ENCODE peak calls at places on chromosomes 12 and 14, in five cellular contexts. One of them, this sample, is unnamed.

GRCh38 chr12:81558031-81558430 is 201.1 kb downstream of the PPFIA2 start:
- DNase-seq in GM23248: peak
- DNase-seq in neural progenitor cell: no peak
- DNase-seq in mammary epithelial cell: no peak
- DNase-seq in endodermal cell: no peak
- DNase-seq in this sample: no peak

GRCh38 chr12:59252731-59253130 is 332.4 kb upstream of the LRIG3 start:
- DNase-seq in mammary epithelial cell: no peak
- DNase-seq in GM23248: no peak
- DNase-seq in endodermal cell: no peak
- DNase-seq in neural progenitor cell: no peak
- DNase-seq in this sample: no peak

GRCh38 chr14:53955234-53955556 is 1.4 kb downstream of the BMP4 start:
- DNase-seq in endodermal cell: no peak
- DNase-seq in mammary epithelial cell: no peak
- DNase-seq in GM23248: no peak
- DNase-seq in neural progenitor cell: no peak
- DNase-seq in this sample: no peak

GRCh38 chr12:124279846-124280360 is 15.0 kb upstream of the RFLNA start:
- DNase-seq in mammary epithelial cell: no peak
- DNase-seq in GM23248: peak
- DNase-seq in endodermal cell: no peak
- DNase-seq in neural progenitor cell: no peak
- DNase-seq in this sample: no peak

GRCh38 chr12:120453977-120454376 is 7.7 kb downstream of the GATC start:
- DNase-seq in endodermal cell: no peak
- DNase-seq in neural progenitor cell: peak
- DNase-seq in mammary epithelial cell: peak
- DNase-seq in GM23248: peak
- DNase-seq in this sample: peak

GRCh38 chr12:108000111-108000510 is 129.0 kb upstream of the WSCD2 start:
- DNase-seq in neural progenitor cell: no peak
- DNase-seq in mammary epithelial cell: no peak
- DNase-seq in GM23248: no peak
- DNase-seq in endodermal cell: no peak
- DNase-seq in this sample: no peak

GRCh38 chr12:120761581-120761980 is 36.0 kb downstream of the ACADS start:
- DNase-seq in GM23248: no peak
- DNase-seq in neural progenitor cell: no peak
- DNase-seq in mammary epithelial cell: peak
- DNase-seq in endodermal cell: peak
- DNase-seq in this sample: no peak

GRCh38 chr12:132271755-132272092 is 57.7 kb downstream of the GALNT9 start:
- DNase-seq in GM23248: no peak
- DNase-seq in endodermal cell: no peak
- DNase-seq in mammary epithelial cell: no peak
- DNase-seq in neural progenitor cell: no peak
- DNase-seq in this sample: no peak

GRCh38 chr12:112645586-112645985 is 146.0 kb upstream of the RPH3A start:
- DNase-seq in neural progenitor cell: no peak
- DNase-seq in mammary epithelial cell: no peak
- DNase-seq in endodermal cell: no peak
- DNase-seq in GM23248: no peak
- DNase-seq in this sample: no peak

GRCh38 chr12:95173392-95174251 is 43.6 kb downstream of the FGD6 start:
- DNase-seq in endodermal cell: no peak
- DNase-seq in GM23248: peak
- DNase-seq in neural progenitor cell: no peak
- DNase-seq in mammary epithelial cell: peak
- DNase-seq in this sample: no peak

GRCh38 chr14:72301352-72301751 is 369.1 kb downstream of the RGS6 start:
- DNase-seq in GM23248: no peak
- DNase-seq in mammary epithelial cell: no peak
- DNase-seq in endodermal cell: no peak
- DNase-seq in neural progenitor cell: no peak
- DNase-seq in this sample: no peak

GRCh38 chr12:57152408-57153038 is 5.1 kb upstream of the LRP1-AS start:
- DNase-seq in neural progenitor cell: no peak
- DNase-seq in GM23248: peak
- DNase-seq in endodermal cell: no peak
- DNase-seq in mammary epithelial cell: no peak
- DNase-seq in this sample: no peak

GRCh38 chr14:68978550-68978911 is 571 bp downstream of the ACTN1 start:
- DNase-seq in GM23248: peak
- DNase-seq in endodermal cell: peak
- DNase-seq in mammary epithelial cell: peak
- DNase-seq in neural progenitor cell: peak
- DNase-seq in this sample: peak

GRCh38 chr12:21371050-21371449 is 1.7 kb upstream of the IAPP start:
- DNase-seq in mammary epithelial cell: no peak
- DNase-seq in GM23248: no peak
- DNase-seq in endodermal cell: peak
- DNase-seq in neural progenitor cell: no peak
- DNase-seq in this sample: no peak

GRCh38 chr14:74501135-74501614 is 7.6 kb downstream of the ISCA2 start:
- DNase-seq in neural progenitor cell: peak
- DNase-seq in GM23248: peak
- DNase-seq in mammary epithelial cell: peak
- DNase-seq in endodermal cell: peak
- DNase-seq in this sample: peak

GRCh38 chr14:60183724-60184596 is 18.8 kb upstream of the DHRS7 start:
- DNase-seq in mammary epithelial cell: peak
- DNase-seq in neural progenitor cell: peak
- DNase-seq in endodermal cell: no peak
- DNase-seq in GM23248: peak
- DNase-seq in this sample: peak

DNA sequence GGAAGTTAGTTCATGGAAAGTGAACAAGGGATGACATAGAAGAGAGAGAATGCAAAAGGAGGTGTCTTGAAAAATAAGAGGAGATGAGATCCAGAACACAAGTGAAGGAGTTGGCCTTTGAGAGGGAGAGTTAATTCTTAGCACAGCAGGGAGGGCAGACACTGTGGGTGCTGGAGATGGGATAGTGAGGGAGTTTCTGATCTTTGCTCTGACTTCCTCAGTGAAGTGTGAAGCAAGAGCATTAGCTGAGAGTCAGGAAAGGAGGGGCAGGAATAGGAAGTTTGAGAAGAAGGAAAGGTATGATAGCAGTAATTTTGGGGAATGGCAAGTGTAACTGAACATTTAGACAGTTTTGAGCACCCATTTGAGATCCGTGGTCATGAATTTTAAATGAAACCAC is 75.8 kb upstream of the COCH start:
- DNase-seq in GM23248: no peak
- DNase-seq in neural progenitor cell: no peak
- DNase-seq in mammary epithelial cell: no peak
- DNase-seq in endodermal cell: no peak
- DNase-seq in this sample: no peak
- H3K9ac ChIP-seq in GM23248: no peak
- H3K9ac ChIP-seq in neural progenitor cell: no peak
- H3K9ac ChIP-seq in mammary epithelial cell: no peak
- H3K9ac ChIP-seq in endodermal cell: no peak
- H3K9ac ChIP-seq in this sample: no peak

DNA sequence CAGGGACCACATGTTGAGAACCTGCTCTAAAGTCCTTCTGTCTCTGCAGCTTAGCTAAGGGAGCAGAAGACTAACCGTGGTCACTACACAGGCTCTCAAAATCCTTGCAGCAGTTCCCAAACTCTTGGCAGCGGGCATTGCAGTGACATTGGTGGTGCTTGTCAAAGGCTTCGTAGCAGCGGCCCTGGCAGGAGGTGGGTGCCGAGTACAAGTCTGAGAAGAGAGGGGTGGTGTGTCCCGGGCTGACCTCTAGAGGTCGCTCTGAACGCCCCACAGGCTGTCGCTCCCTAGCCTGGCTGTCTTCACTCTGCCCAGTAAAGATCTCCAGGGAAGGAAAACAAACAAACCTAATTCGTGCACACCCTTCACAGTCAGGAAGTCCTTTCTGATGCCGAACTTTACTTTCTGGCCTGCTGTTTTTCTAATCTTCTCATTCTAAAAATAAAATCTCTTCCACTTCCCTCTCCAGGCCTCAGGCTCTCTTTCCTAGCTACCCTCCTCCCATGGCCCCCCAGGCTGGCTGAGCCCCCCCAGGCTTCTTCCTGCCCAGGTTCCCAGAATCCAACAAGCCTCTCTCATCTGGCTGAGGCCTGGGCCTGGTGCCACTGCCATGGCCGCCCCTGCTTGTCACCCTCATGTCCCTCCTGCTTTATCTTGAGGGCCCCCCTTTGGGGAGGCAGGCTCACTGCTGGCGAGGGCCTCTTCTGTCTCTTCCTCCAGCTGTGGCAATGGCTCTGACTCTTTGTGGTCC is 7.7 kb downstream of the ENDOU start:
- DNase-seq in GM23248: peak
- DNase-seq in mammary epithelial cell: no peak
- DNase-seq in neural progenitor cell: peak
- DNase-seq in endodermal cell: peak
- DNase-seq in this sample: peak
- H3K9ac ChIP-seq in GM23248: peak
- H3K9ac ChIP-seq in mammary epithelial cell: no peak
- H3K9ac ChIP-seq in neural progenitor cell: no peak
- H3K9ac ChIP-seq in endodermal cell: peak
- H3K9ac ChIP-seq in this sample: no peak

GRCh38 chr12:39612250-39612649 is 7.4 kb downstream of the ABCD2 start:
- DNase-seq in mammary epithelial cell: no peak
- DNase-seq in GM23248: no peak
- DNase-seq in neural progenitor cell: no peak
- DNase-seq in endodermal cell: no peak
- DNase-seq in this sample: no peak

GRCh38 chr12:39610626-39611025 is 9.0 kb downstream of the ABCD2 start:
- DNase-seq in mammary epithelial cell: no peak
- DNase-seq in endodermal cell: no peak
- DNase-seq in GM23248: no peak
- DNase-seq in neural progenitor cell: no peak
- DNase-seq in this sample: no peak

GRCh38 chr12:39611818-39612217 is 7.8 kb downstream of the ABCD2 start:
- DNase-seq in mammary epithelial cell: no peak
- DNase-seq in GM23248: no peak
- DNase-seq in neural progenitor cell: no peak
- DNase-seq in endodermal cell: no peak
- DNase-seq in this sample: no peak

GRCh38 chr12:39616251-39616650 is 3.4 kb downstream of the ABCD2 start:
- DNase-seq in endodermal cell: no peak
- DNase-seq in mammary epithelial cell: no peak
- DNase-seq in neural progenitor cell: no peak
- DNase-seq in GM23248: no peak
- DNase-seq in this sample: no peak

GRCh38 chr12:39613525-39613924 is 6.1 kb downstream of the ABCD2 start:
- DNase-seq in endodermal cell: no peak
- DNase-seq in mammary epithelial cell: no peak
- DNase-seq in neural progenitor cell: no peak
- DNase-seq in GM23248: no peak
- DNase-seq in this sample: no peak
- H3K9ac ChIP-seq in endodermal cell: no peak
- H3K9ac ChIP-seq in mammary epithelial cell: no peak
- H3K9ac ChIP-seq in neural progenitor cell: no peak
- H3K9ac ChIP-seq in GM23248: no peak
- H3K9ac ChIP-seq in this sample: no peak

DNA sequence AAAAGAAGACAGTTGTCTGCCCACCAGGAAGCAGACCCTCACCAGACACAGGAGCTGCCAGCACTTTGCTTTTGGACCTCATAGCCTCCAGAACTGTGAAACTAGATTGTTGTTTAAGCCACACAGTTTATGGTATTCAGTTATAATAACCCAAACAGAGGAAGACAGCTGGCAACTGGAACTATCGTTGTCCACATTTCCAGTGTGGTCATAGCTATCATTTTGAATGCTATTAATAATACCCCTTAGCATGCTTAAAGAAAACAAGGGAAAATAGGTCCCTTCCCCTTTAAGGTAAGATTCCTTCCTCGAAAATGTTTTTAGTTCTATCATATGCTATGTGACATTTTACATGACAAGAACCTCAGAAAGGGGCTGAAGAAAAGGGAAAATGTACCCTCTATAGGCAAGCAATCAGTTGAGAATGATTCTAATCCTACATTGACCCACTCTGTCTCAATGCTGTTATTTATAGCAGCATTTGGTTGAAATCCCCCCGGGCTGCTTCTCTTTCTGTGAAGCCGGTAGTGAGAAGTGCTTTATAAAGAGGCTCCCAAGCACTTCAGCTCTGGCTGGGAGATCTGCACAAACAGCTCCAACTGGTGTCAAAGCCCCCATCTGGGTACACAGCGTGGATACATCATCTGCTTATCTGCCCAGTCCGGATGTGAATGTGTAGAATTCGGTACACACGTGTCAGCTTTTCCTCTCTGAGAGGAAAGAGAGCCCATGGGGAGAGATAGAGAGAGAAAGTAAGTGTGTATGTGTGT is 221.2 kb upstream of the FLRT2 start:
- DNase-seq in GM23248: no peak
- DNase-seq in mammary epithelial cell: no peak
- DNase-seq in neural progenitor cell: peak
- DNase-seq in endodermal cell: no peak
- DNase-seq in this sample: no peak
- H3K9ac ChIP-seq in GM23248: no peak
- H3K9ac ChIP-seq in mammary epithelial cell: no peak
- H3K9ac ChIP-seq in neural progenitor cell: no peak
- H3K9ac ChIP-seq in endodermal cell: no peak
- H3K9ac ChIP-seq in this sample: no peak